ENCODE peak calls at places on chromosomes 13 and 19, in nine cellular contexts. Z is brain microvascular endothelial cell; M is Panc1; Y is breast epithelium; D is CD4-positive, alpha-beta T cell; K is esophagus squamous epithelium; E is right lobe of liver; J is tibial artery; U is right atrium auricular region. G is an unnamed sample.

GRCh38 chr13:44440046-44440608 is 66.5 kb downstream of the SERP2 start:
- DNase-seq in Z (no peak), M (no peak), Y (no peak), D (no peak), K (no peak), E (no peak), J (no peak), U (no peak), G (no peak)

GRCh38 chr19:43446746-43447489 is 18.5 kb downstream of the LYPD3 start:
- DNase-seq in Z (peak), M (no peak), Y (peak), D (peak), K (no peak), E (peak), J (peak), U (peak), G (peak)

GRCh38 chr13:40618581-40619478 is 47.6 kb downstream of the FOXO1 start:
- DNase-seq in Z (no peak), M (no peak), Y (no peak), D (no peak), K (no peak), E (no peak), J (no peak), U (no peak), G (no peak)

GRCh38 chr19:8083141-8083540 is 30.6 kb downstream of the CCL25 start:
- DNase-seq in Z (no peak), M (no peak), Y (no peak), D (no peak), K (no peak), E (no peak), J (no peak), U (no peak), G (no peak)

GRCh38 chr19:53982611-53983010 is 8.8 kb upstream of the CACNG6 start:
- DNase-seq in Z (no peak), M (no peak), Y (no peak), D (no peak), K (no peak), E (no peak), J (peak), U (no peak), G (no peak)

GRCh38 chr13:23609414-23610186 is 39.4 kb downstream of the TNFRSF19 start:
- DNase-seq in Z (peak), M (no peak), Y (no peak), D (no peak), K (no peak), E (no peak), J (peak), U (no peak), G (no peak)

GRCh38 chr13:72990883-72991282 is 67.9 kb upstream of the KLF5 start:
- DNase-seq in Z (no peak), M (no peak), Y (no peak), D (no peak), K (no peak), E (no peak), J (no peak), U (no peak), G (no peak)

GRCh38 chr13:96421314-96421713 is 331.4 kb downstream of the HS6ST3 start:
- DNase-seq in Z (no peak), M (no peak), Y (no peak), D (no peak), K (no peak), E (no peak), J (no peak), U (no peak), G (no peak)

GRCh38 chr13:62014299-62014698 is 598.6 kb upstream of the PCDH20 start:
- DNase-seq in Z (no peak), M (peak), Y (no peak), D (no peak), K (no peak), E (no peak), J (no peak), U (no peak), G (peak)

GRCh38 chr19:28242317-28242927 is 970.5 kb downstream of the UQCRFS1 start:
- DNase-seq in Z (peak), M (no peak), Y (no peak), D (no peak), K (no peak), E (no peak), J (no peak), U (no peak), G (peak)

GRCh38 chr13:90008707-90009149 is 1338.8 kb upstream of the MIR17HG start:
- DNase-seq in Z (no peak), M (no peak), Y (no peak), D (no peak), K (no peak), E (no peak), J (no peak), U (no peak), G (no peak)

GRCh38 chr19:49213791-49214190 is 56.2 kb downstream of the TRPM4 start:
- DNase-seq in Z (no peak), M (no peak), Y (no peak), D (no peak), K (no peak), E (no peak), J (no peak), U (no peak), G (no peak)

GRCh38 chr13:51317262-51317661 is 22.2 kb upstream of the SERPINE3 start:
- DNase-seq in Z (peak), M (no peak), Y (no peak), D (no peak), K (no peak), E (no peak), J (no peak), U (no peak), G (no peak)

DNA sequence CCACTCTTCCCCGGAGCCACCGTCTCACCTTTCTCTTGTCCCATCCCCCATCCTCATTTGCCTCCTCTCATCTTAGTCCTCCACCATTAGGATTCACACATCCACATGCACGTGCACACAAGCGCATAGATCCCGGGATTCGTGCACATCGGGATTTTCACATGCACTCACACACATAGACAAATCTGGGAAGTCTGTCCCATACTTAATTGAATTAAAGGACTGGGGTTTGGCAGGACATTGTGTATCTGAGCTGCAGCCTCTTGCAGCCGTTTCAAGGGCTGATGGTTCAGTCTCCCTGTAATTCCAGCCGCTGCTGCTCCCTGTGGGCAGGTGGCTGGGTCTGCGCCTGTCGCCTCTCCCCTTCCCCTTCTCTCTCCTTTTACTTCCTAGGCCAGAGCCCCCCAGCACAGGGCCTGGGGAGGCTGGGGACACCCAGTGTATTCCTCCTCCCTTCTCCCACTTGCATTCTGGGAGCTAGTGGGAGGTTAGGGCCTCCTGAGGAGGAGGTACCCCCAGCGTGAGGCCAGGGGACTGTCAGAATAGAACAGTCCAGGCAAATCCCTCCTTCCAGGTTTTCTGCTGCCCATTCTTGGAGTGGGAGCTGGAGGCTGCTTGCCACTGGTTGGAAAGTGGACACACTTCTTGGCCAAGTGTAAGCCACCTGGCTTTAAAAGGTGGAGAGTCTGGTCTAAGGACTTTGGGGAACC is 43.6 kb downstream of the LYL1 start:
- DNase-seq in Z (no peak), M (no peak), Y (no peak), D (no peak), K (no peak), E (no peak), J (no peak), U (no peak), G (no peak)
- H3K27ac ChIP-seq in Z (no peak), M (peak), Y (peak), D (no peak), K (peak), E (no peak), J (peak), U (peak), G (peak)

GRCh38 chr13:84870190-84870589 is 929.0 kb downstream of the SLITRK6 start:
- DNase-seq in Z (no peak), M (no peak), Y (no peak), D (no peak), K (no peak), E (no peak), J (no peak), U (no peak), G (no peak)
- TF ChIP-seq CTCF in Z (peak), M (peak), Y (no peak), D (no peak), K (no peak), E (no peak), J (no peak), U (no peak), G (no peak)

GRCh38 chr19:38224014-38224862 is at the start of gene DPF1:
- DNase-seq in Z (peak), M (no peak), Y (no peak), D (no peak), K (no peak), E (no peak), J (no peak), U (no peak), G (peak)
- H3K27ac ChIP-seq in Z (no peak), M (no peak), Y (no peak), D (no peak), K (no peak), E (no peak), J (no peak), U (no peak), G (peak)

GRCh38 chr13:108426893-108427292 is 157.4 kb downstream of the TNFSF13B start:
- DNase-seq in Z (peak), M (no peak), Y (no peak), D (no peak), K (no peak), E (no peak), J (no peak), U (no peak), G (no peak)
- TF ChIP-seq CTCF in Z (peak), M (no peak), Y (no peak), D (no peak), K (no peak), E (no peak), J (no peak), U (no peak), G (no peak)

GRCh38 chr19:11194173-11194572 is 3.2 kb downstream of the KANK2 start:
- DNase-seq in Z (no peak), M (no peak), Y (no peak), D (no peak), K (no peak), E (no peak), J (no peak), U (no peak), G (no peak)
- H3K27ac ChIP-seq in Z (no peak), M (no peak), Y (peak), D (no peak), K (peak), E (no peak), J (peak), U (peak), G (peak)

DNA sequence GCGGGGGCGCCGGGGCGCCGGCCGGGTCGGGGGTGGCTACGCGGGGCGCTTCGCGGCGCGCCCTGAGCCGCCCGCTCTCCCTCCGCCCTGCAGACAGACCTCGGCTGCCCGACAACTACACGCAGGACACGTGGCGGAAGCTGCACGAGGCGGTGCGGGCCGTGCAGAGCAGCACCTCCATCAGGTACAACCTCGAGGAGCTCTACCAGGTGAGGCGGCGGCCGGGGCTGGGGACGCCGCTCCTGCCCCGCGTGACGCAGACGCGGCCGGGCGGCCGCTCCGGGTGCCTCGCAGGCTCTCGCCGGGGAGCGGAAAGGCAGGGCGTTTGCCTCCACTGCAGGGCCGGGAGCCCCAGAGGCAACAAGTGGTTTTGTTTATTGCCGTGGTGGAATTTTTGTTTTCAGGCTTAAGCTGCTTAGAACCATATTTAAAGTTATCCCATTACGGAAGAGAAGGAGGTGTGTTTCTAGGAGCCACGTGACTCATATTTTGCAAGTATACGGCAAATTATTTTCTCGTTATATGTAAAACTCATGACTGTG is 538 bp downstream of the CUL4A start:
- DNase-seq in Z (peak), M (no peak), Y (no peak), D (peak), K (no peak), E (peak), J (peak), U (no peak), G (peak)
- TF ChIP-seq CTCF in Z (no peak), M (no peak), Y (no peak), D (no peak), K (no peak), E (no peak), J (no peak), U (no peak), G (no peak)

GRCh38 chr19:4066176-4066606 is 508 bp downstream of the ZBTB7A start:
- DNase-seq in Z (no peak), M (no peak), Y (no peak), D (peak), K (no peak), E (no peak), J (peak), U (no peak), G (no peak)
- H3K27ac ChIP-seq in Z (peak), M (peak), Y (peak), D (peak), K (peak), E (peak), J (peak), U (peak), G (peak)

DNA sequence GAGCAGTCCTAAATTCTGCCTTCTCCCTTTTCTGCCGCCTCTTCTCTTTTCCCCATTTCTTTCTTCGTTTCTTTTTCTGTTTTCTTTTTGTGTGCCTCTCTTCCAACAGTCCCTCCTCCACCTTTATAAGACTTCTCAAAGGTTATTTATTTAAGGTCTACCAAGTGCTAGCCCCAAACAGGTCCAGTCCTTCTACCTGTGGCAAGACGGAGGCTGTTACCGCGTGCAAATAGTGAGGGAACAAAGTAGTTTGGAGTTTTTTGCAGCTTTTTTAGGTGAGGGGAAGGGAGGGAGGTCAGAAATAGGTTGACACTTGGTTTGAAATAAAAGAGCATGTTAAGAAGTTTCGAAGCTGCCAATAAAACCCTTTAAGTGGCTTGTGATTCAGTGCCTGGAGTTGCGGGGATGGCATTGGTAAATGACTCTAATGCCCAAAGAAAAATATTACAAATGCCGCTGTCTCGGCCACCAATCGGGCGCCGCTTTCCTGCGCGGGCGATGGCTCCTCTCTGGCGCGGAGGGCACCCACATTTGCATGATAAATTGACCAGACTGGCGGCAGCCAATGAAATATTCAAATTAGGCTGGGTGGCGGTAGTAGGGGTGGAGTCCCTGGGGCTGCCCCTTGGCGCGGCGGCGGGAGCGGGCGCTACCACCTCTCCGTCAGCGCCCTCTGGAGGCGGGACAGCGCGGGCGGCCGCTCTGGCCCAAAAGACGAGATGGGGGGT is 7.5 kb upstream of the TSHZ3 start:
- DNase-seq in Z (no peak), M (no peak), Y (no peak), D (peak), K (no peak), E (no peak), J (no peak), U (no peak), G (no peak)
- TF ChIP-seq CTCF in Z (peak), M (no peak), Y (no peak), D (peak), K (peak), E (peak), J (no peak), U (peak), G (no peak)

DNA sequence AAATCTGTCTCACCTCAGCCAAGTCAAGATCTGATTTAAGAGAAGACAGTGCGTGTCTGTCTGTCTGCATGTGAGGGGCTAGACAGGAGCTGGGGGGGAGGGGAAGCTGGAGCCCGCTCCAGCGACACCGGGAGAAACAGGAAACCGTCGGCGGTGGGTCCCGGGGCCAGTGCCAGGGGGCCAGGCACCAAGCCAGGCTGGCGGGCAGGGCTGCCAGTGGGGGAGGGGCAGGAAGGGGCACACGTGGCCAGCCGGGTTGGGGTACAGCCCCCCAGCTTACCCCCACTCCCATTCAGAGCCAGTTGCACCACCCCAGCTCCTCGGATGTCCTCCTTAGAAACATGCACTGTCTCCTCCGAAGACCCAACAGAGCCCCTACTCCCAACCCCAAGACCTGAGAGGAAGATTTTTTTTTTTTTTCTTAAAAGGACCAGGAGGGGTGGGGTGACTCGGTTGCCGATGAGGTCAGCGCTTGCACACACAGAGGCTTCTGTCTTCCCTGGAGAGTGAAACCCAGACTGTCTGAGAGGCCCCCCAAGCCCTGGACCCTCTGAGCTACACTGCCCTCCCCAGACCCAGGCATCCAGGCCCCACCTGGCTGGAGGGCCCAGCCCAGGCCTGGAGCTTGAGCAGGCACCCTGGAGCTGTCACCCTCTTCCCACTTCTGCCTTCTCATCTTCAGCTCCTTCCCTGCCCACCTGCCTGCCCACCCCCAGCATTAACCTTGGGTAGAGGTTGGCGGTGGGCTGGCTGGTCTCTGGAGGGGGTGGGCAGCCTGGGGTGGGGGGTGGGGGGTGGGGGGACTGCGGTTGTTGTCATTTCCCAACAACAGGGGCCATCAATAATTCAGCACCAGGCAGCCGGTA is 4.0 kb downstream of the ERF start:
- DNase-seq in Z (no peak), M (no peak), Y (no peak), D (no peak), K (no peak), E (no peak), J (no peak), U (peak), G (no peak)
- H3K27ac ChIP-seq in Z (peak), M (peak), Y (peak), D (peak), K (peak), E (peak), J (peak), U (peak), G (peak)